ENCODE peak calls at places on chromosomes 13 and 19, in ten cellular contexts. One of them, this sample, is unnamed.

GRCh38 chr13:102873653-102874052 is 27.8 kb downstream of the ERCC5 start:
- DNase-seq in HCT116: no peak
- DNase-seq in body of pancreas: no peak
- DNase-seq in ovary: no peak
- DNase-seq in IMR-90: no peak
- DNase-seq in esophagus squamous epithelium: no peak
- DNase-seq in lower leg skin: no peak
- DNase-seq in Peyer's patch: no peak
- DNase-seq in transverse colon: no peak
- DNase-seq in esophagus muscularis mucosa: no peak
- DNase-seq in this sample: no peak

GRCh38 chr19:52941941-52942370 is 18.7 kb upstream of the ZNF888 start:
- DNase-seq in body of pancreas: peak; percentile 26
- DNase-seq in Peyer's patch: peak; percentile 61
- DNase-seq in HCT116: no peak
- DNase-seq in lower leg skin: no peak
- DNase-seq in ovary: peak; percentile 67
- DNase-seq in esophagus muscularis mucosa: no peak
- DNase-seq in esophagus squamous epithelium: no peak
- DNase-seq in transverse colon: peak; percentile 36
- DNase-seq in IMR-90: peak; percentile 20
- DNase-seq in this sample: no peak

GRCh38 chr13:111005808-111006494 is 91.1 kb upstream of the ANKRD10 start:
- DNase-seq in ovary: peak; percentile 59
- DNase-seq in HCT116: no peak
- DNase-seq in IMR-90: peak; percentile 43
- DNase-seq in transverse colon: peak; percentile 17
- DNase-seq in body of pancreas: peak; percentile 80
- DNase-seq in esophagus muscularis mucosa: no peak
- DNase-seq in Peyer's patch: no peak
- DNase-seq in esophagus squamous epithelium: no peak
- DNase-seq in lower leg skin: no peak
- DNase-seq in this sample: no peak

GRCh38 chr13:71290963-71291937 is 575.8 kb downstream of the DACH1 start:
- DNase-seq in lower leg skin: peak; percentile 16
- DNase-seq in esophagus squamous epithelium: no peak
- DNase-seq in ovary: no peak
- DNase-seq in IMR-90: peak; percentile 1
- DNase-seq in Peyer's patch: peak; percentile 61
- DNase-seq in body of pancreas: peak; percentile 80
- DNase-seq in HCT116: no peak
- DNase-seq in esophagus muscularis mucosa: no peak
- DNase-seq in transverse colon: peak; percentile 19
- DNase-seq in this sample: no peak

GRCh38 chr19:15038304-15038703 is 11.0 kb upstream of the CASP14 start:
- DNase-seq in Peyer's patch: no peak
- DNase-seq in transverse colon: no peak
- DNase-seq in lower leg skin: peak; percentile 46
- DNase-seq in esophagus muscularis mucosa: no peak
- DNase-seq in IMR-90: no peak
- DNase-seq in ovary: no peak
- DNase-seq in HCT116: no peak
- DNase-seq in esophagus squamous epithelium: no peak
- DNase-seq in body of pancreas: no peak
- DNase-seq in this sample: no peak

GRCh38 chr19:40771101-40771539 is 4.2 kb upstream of the MIA start:
- DNase-seq in lower leg skin: no peak
- DNase-seq in esophagus muscularis mucosa: no peak
- DNase-seq in IMR-90: no peak
- DNase-seq in esophagus squamous epithelium: no peak
- DNase-seq in transverse colon: no peak
- DNase-seq in HCT116: no peak
- DNase-seq in Peyer's patch: no peak
- DNase-seq in body of pancreas: no peak
- DNase-seq in ovary: no peak
- DNase-seq in this sample: no peak

GRCh38 chr13:98252931-98253470 is 75.9 kb upstream of the RNF113B start:
- DNase-seq in IMR-90: peak; percentile 88
- DNase-seq in lower leg skin: no peak
- DNase-seq in esophagus muscularis mucosa: no peak
- DNase-seq in esophagus squamous epithelium: no peak
- DNase-seq in ovary: no peak
- DNase-seq in HCT116: peak; percentile 21
- DNase-seq in Peyer's patch: no peak
- DNase-seq in transverse colon: no peak
- DNase-seq in body of pancreas: no peak
- DNase-seq in this sample: peak; percentile 43

GRCh38 chr19:51094696-51095279 is 12.1 kb upstream of the KLK14 start:
- DNase-seq in lower leg skin: no peak
- DNase-seq in body of pancreas: no peak
- DNase-seq in HCT116: no peak
- DNase-seq in transverse colon: no peak
- DNase-seq in esophagus squamous epithelium: no peak
- DNase-seq in esophagus muscularis mucosa: no peak
- DNase-seq in ovary: peak; percentile 65
- DNase-seq in IMR-90: no peak
- DNase-seq in Peyer's patch: no peak
- DNase-seq in this sample: peak; percentile 28

GRCh38 chr13:54415753-54416366 is 1387.2 kb downstream of the OLFM4 start:
- DNase-seq in IMR-90: no peak
- DNase-seq in HCT116: no peak
- DNase-seq in Peyer's patch: no peak
- DNase-seq in body of pancreas: no peak
- DNase-seq in lower leg skin: no peak
- DNase-seq in transverse colon: no peak
- DNase-seq in ovary: no peak
- DNase-seq in esophagus muscularis mucosa: no peak
- DNase-seq in esophagus squamous epithelium: no peak
- DNase-seq in this sample: no peak

GRCh38 chr19:37007587-37008220 is 70.5 kb upstream of the ZNF420 start:
- DNase-seq in Peyer's patch: peak; percentile 50
- DNase-seq in transverse colon: peak; percentile 13
- DNase-seq in body of pancreas: peak; percentile 67
- DNase-seq in ovary: peak; percentile 59
- DNase-seq in esophagus muscularis mucosa: no peak
- DNase-seq in IMR-90: no peak
- DNase-seq in esophagus squamous epithelium: no peak
- DNase-seq in HCT116: no peak
- DNase-seq in lower leg skin: no peak
- DNase-seq in this sample: no peak

GRCh38 chr13:24747248-24748151 is 16.5 kb upstream of the RNF17 start:
- DNase-seq in Peyer's patch: no peak
- DNase-seq in esophagus muscularis mucosa: no peak
- DNase-seq in IMR-90: no peak
- DNase-seq in HCT116: no peak
- DNase-seq in body of pancreas: no peak
- DNase-seq in transverse colon: peak; percentile 24
- DNase-seq in lower leg skin: no peak
- DNase-seq in ovary: no peak
- DNase-seq in esophagus squamous epithelium: no peak
- DNase-seq in this sample: no peak

GRCh38 chr19:34148672-34149185 is 23.6 kb upstream of the LSM14A start:
- DNase-seq in esophagus squamous epithelium: no peak
- DNase-seq in body of pancreas: no peak
- DNase-seq in transverse colon: no peak
- DNase-seq in ovary: no peak
- DNase-seq in lower leg skin: no peak
- DNase-seq in esophagus muscularis mucosa: no peak
- DNase-seq in IMR-90: no peak
- DNase-seq in Peyer's patch: no peak
- DNase-seq in HCT116: no peak
- DNase-seq in this sample: no peak

GRCh38 chr19:12400618-12401502 is at the start of gene ZNF799:
- DNase-seq in esophagus muscularis mucosa: peak; percentile 99
- DNase-seq in HCT116: peak; percentile 94
- DNase-seq in esophagus squamous epithelium: peak; percentile 86
- DNase-seq in IMR-90: peak; percentile 95
- DNase-seq in body of pancreas: peak; percentile 98
- DNase-seq in transverse colon: peak; percentile 98
- DNase-seq in ovary: peak; percentile 97
- DNase-seq in Peyer's patch: peak; percentile 99
- DNase-seq in lower leg skin: peak; percentile 98
- DNase-seq in this sample: peak; percentile 81
- TF ChIP-seq POLR2A in esophagus muscularis mucosa: no peak
- TF ChIP-seq POLR2A in HCT116: no peak
- TF ChIP-seq POLR2A in esophagus squamous epithelium: no peak
- TF ChIP-seq POLR2A in IMR-90: no peak
- TF ChIP-seq POLR2A in body of pancreas: peak; percentile 74
- TF ChIP-seq POLR2A in transverse colon: peak; percentile 71
- TF ChIP-seq POLR2A in ovary: peak; percentile 52
- TF ChIP-seq POLR2A in Peyer's patch: peak; percentile 71
- TF ChIP-seq POLR2A in lower leg skin: no peak
- TF ChIP-seq POLR2A in this sample: peak; percentile 39

DNA sequence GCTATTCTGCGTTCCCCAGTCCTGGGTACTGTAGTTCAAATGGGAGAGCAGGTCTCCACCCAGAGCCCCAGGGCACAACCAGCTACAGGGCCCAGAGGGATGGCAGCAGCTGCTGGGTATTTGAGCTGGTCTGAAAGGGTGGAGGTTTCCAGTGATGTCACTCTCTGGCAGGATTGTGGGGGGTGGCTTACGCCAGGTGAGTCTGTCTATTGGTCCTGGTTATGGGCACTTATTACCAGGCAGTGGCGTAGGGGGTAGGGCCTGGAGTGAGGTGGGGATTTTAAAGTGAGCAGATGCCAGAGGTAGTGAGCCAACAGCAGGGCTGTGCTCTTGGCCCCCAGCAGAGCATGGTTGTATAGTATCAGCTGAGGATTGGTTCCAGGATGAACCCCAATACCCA is 6.2 kb downstream of the RPS19 start:
- DNase-seq in Peyer's patch: no peak
- DNase-seq in esophagus squamous epithelium: no peak
- DNase-seq in ovary: no peak
- DNase-seq in transverse colon: no peak
- DNase-seq in body of pancreas: no peak
- DNase-seq in HCT116: no peak
- DNase-seq in IMR-90: no peak
- DNase-seq in esophagus muscularis mucosa: no peak
- DNase-seq in lower leg skin: no peak
- DNase-seq in this sample: no peak
- TF ChIP-seq POLR2A in Peyer's patch: no peak
- TF ChIP-seq POLR2A in esophagus squamous epithelium: no peak
- TF ChIP-seq POLR2A in ovary: no peak
- TF ChIP-seq POLR2A in transverse colon: no peak
- TF ChIP-seq POLR2A in body of pancreas: no peak
- TF ChIP-seq POLR2A in HCT116: no peak
- TF ChIP-seq POLR2A in IMR-90: no peak
- TF ChIP-seq POLR2A in esophagus muscularis mucosa: no peak
- TF ChIP-seq POLR2A in lower leg skin: no peak
- TF ChIP-seq POLR2A in this sample: no peak

GRCh38 chr19:47227347-47228167 is 3.4 kb downstream of the BBC3 start:
- DNase-seq in esophagus squamous epithelium: peak; percentile 59
- DNase-seq in esophagus muscularis mucosa: peak; percentile 98
- DNase-seq in HCT116: peak; percentile 87
- DNase-seq in body of pancreas: peak; percentile 90
- DNase-seq in ovary: peak; percentile 87
- DNase-seq in transverse colon: peak; percentile 89
- DNase-seq in lower leg skin: peak; percentile 92
- DNase-seq in IMR-90: peak; percentile 94
- DNase-seq in Peyer's patch: peak; percentile 90
- DNase-seq in this sample: peak; percentile 78

GRCh38 chr19:47228168-47228936 is 2.6 kb downstream of the BBC3 start:
- DNase-seq in esophagus muscularis mucosa: no peak
- DNase-seq in IMR-90: peak; percentile 17
- DNase-seq in HCT116: no peak
- DNase-seq in transverse colon: peak; percentile 74
- DNase-seq in esophagus squamous epithelium: no peak
- DNase-seq in ovary: peak; percentile 69
- DNase-seq in body of pancreas: peak; percentile 49
- DNase-seq in lower leg skin: peak; percentile 45
- DNase-seq in Peyer's patch: peak; percentile 79
- DNase-seq in this sample: no peak

GRCh38 chr19:47228937-47229673 is 1.9 kb downstream of the BBC3 start:
- DNase-seq in HCT116: no peak
- DNase-seq in body of pancreas: no peak
- DNase-seq in lower leg skin: no peak
- DNase-seq in esophagus squamous epithelium: no peak
- DNase-seq in ovary: no peak
- DNase-seq in IMR-90: peak; percentile 61
- DNase-seq in transverse colon: peak; percentile 29
- DNase-seq in Peyer's patch: peak; percentile 62
- DNase-seq in esophagus muscularis mucosa: no peak
- DNase-seq in this sample: no peak

GRCh38 chr19:47225746-47226425 is 5.1 kb downstream of the BBC3 start:
- DNase-seq in transverse colon: peak; percentile 93
- DNase-seq in Peyer's patch: peak; percentile 94
- DNase-seq in body of pancreas: peak; percentile 89
- DNase-seq in HCT116: no peak
- DNase-seq in esophagus squamous epithelium: no peak
- DNase-seq in lower leg skin: peak; percentile 80
- DNase-seq in esophagus muscularis mucosa: peak; percentile 96
- DNase-seq in ovary: peak; percentile 95
- DNase-seq in IMR-90: peak; percentile 84
- DNase-seq in this sample: no peak

GRCh38 chr19:47226426-47227346 is 4.3 kb downstream of the BBC3 start:
- DNase-seq in HCT116: peak; percentile 76
- DNase-seq in body of pancreas: peak; percentile 81
- DNase-seq in Peyer's patch: peak; percentile 94
- DNase-seq in ovary: peak; percentile 73
- DNase-seq in transverse colon: peak; percentile 90
- DNase-seq in esophagus squamous epithelium: no peak
- DNase-seq in lower leg skin: peak; percentile 93
- DNase-seq in IMR-90: peak; percentile 67
- DNase-seq in esophagus muscularis mucosa: peak; percentile 96
- DNase-seq in this sample: peak; percentile 70
- TF ChIP-seq POLR2A in HCT116: peak; percentile 14
- TF ChIP-seq POLR2A in body of pancreas: peak; percentile 29
- TF ChIP-seq POLR2A in Peyer's patch: peak; percentile 63
- TF ChIP-seq POLR2A in ovary: no peak
- TF ChIP-seq POLR2A in transverse colon: peak; percentile 86
- TF ChIP-seq POLR2A in esophagus squamous epithelium: no peak
- TF ChIP-seq POLR2A in lower leg skin: no peak
- TF ChIP-seq POLR2A in IMR-90: peak; percentile 55
- TF ChIP-seq POLR2A in esophagus muscularis mucosa: peak; percentile 74
- TF ChIP-seq POLR2A in this sample: peak; percentile 16

DNA sequence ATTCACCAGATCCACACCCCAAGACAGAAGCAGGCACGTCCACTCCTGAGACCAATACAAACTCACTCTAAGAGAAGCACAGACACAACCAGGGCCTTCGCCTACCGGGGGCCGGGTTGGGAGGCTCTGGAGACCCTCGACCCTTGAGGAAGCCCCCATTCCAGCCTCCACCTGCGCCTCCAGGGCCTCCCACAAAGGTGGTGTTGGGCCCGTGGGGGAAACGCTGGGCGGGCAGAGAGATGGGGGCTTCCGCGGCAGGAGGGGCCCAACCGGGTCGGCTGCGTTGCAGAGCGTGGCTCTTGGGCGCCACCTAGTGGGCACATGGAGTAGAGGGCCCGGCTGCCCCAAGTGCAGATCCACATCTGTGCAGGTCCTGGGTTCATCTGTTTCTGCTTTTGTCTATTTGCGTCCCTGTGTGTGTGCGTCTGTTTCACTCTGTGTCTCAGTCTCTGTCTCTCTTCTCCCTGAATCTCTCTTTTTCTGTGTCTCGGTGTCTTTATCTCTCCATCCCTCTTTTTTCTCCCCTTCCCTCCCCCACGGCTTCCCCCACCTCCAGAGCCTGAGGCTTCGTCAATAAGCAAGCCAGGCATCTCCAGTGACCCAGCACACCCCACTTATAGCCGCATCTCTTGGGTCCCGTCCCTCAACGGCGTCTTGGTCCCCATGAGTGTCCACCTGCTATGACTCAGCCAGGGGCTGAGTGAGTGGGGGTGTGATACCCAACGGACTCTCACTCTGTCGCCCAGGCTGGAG is 10.5 kb upstream of the TINCR start:
- DNase-seq in esophagus muscularis mucosa: no peak
- DNase-seq in ovary: peak; percentile 82
- DNase-seq in esophagus squamous epithelium: no peak
- DNase-seq in lower leg skin: peak; percentile 57
- DNase-seq in body of pancreas: peak; percentile 63
- DNase-seq in IMR-90: peak; percentile 38
- DNase-seq in transverse colon: peak; percentile 73
- DNase-seq in HCT116: no peak
- DNase-seq in Peyer's patch: peak; percentile 82
- DNase-seq in this sample: peak; percentile 82
- TF ChIP-seq POLR2A in esophagus muscularis mucosa: no peak
- TF ChIP-seq POLR2A in ovary: no peak
- TF ChIP-seq POLR2A in esophagus squamous epithelium: no peak
- TF ChIP-seq POLR2A in lower leg skin: no peak
- TF ChIP-seq POLR2A in body of pancreas: no peak
- TF ChIP-seq POLR2A in IMR-90: no peak
- TF ChIP-seq POLR2A in transverse colon: no peak
- TF ChIP-seq POLR2A in HCT116: no peak
- TF ChIP-seq POLR2A in Peyer's patch: no peak
- TF ChIP-seq POLR2A in this sample: no peak